ENCODE peak calls at places on chromosomes 1 and 21, in eight cellular contexts. J is upper lobe of right lung, T is heart left ventricle, E is AG09309, Z is RWPE1, K is thyroid gland, W is fibroblast of mammary gland, H is cardiac fibroblast. N is an unnamed sample.
A peak's percentile ranks its signal among the peaks of the same experiment; 100 is the strongest.

GRCh38 chr1:55311057-55311631 is 96.0 kb upstream of the USP24 start:
- DNase-seq in J (no peak), T (no peak), E (no peak), Z (peak; percentile 5), K (no peak), W (peak; percentile 73), H (no peak), N (no peak)

GRCh38 chr21:44392916-44393315 is 39.5 kb downstream of the TRPM2 start:
- DNase-seq in J (no peak), T (no peak), E (no peak), Z (no peak), K (no peak), W (peak; percentile 8), H (peak; percentile 16), N (no peak)

GRCh38 chr1:5856246-5856815 is 135.9 kb downstream of the NPHP4 start:
- DNase-seq in J (no peak), T (no peak), E (no peak), Z (peak; percentile 16), K (no peak), W (no peak), H (peak; percentile 67), N (peak; percentile 16)

GRCh38 chr1:151145158-151146071 is 1.0 kb downstream of the SEMA6C start:
- DNase-seq in J (peak; percentile 67), T (peak; percentile 55), E (no peak), Z (no peak), K (peak; percentile 32), W (peak; percentile 11), H (peak; percentile 14), N (peak; percentile 22)

GRCh38 chr1:31879981-31880608 is 58.1 kb downstream of the PTP4A2 start:
- DNase-seq in J (no peak), T (no peak), E (no peak), Z (no peak), K (no peak), W (no peak), H (no peak), N (no peak)

GRCh38 chr1:184656221-184656620 is 98.4 kb downstream of the EDEM3 start:
- DNase-seq in J (no peak), T (no peak), E (no peak), Z (no peak), K (no peak), W (no peak), H (no peak), N (no peak)

GRCh38 chr1:2300004-2300771 is 72.1 kb downstream of the SKI start:
- DNase-seq in J (no peak), T (no peak), E (no peak), Z (no peak), K (no peak), W (no peak), H (peak; percentile 25), N (no peak)

GRCh38 chr1:14259191-14259757 is 339.2 kb upstream of the KAZN start:
- DNase-seq in J (peak; percentile 74), T (peak; percentile 87), E (no peak), Z (no peak), K (peak; percentile 36), W (peak; percentile 82), H (no peak), N (no peak)

GRCh38 chr1:24632776-24633175 is 10.3 kb upstream of the SRRM1 start:
- DNase-seq in J (no peak), T (no peak), E (no peak), Z (no peak), K (no peak), W (no peak), H (no peak), N (no peak)

GRCh38 chr1:115977481-115978258 is 1.4 kb downstream of the SLC22A15 start:
- DNase-seq in J (peak; percentile 70), T (no peak), E (peak; percentile 97), Z (peak; percentile 74), K (no peak), W (peak; percentile 85), H (peak; percentile 86), N (peak; percentile 97)

GRCh38 chr1:107993920-107994319 is 28.9 kb upstream of the VAV3 start:
- DNase-seq in J (no peak), T (no peak), E (no peak), Z (peak; percentile 42), K (no peak), W (peak; percentile 20), H (no peak), N (peak; percentile 32)

GRCh38 chr21:44349416-44349846 is 4.0 kb upstream of the TRPM2 start:
- DNase-seq in J (peak; percentile 61), T (no peak), E (no peak), Z (no peak), K (no peak), W (no peak), H (no peak), N (no peak)

GRCh38 chr1:40620150-40620549 is 45.3 kb downstream of the RIMS3 start:
- DNase-seq in J (no peak), T (no peak), E (no peak), Z (no peak), K (no peak), W (no peak), H (no peak), N (no peak)

GRCh38 chr21:41897690-41898089 is 18.5 kb upstream of the PRDM15 start:
- DNase-seq in J (no peak), T (no peak), E (no peak), Z (no peak), K (no peak), W (no peak), H (no peak), N (no peak)

GRCh38 chr21:37878946-37879660 is 37.2 kb downstream of the KCNJ6 start:
- DNase-seq in J (no peak), T (no peak), E (no peak), Z (peak; percentile 96), K (no peak), W (peak; percentile 79), H (peak; percentile 94), N (peak; percentile 99)

GRCh38 chr1:93811646-93812045 is 67.4 kb downstream of the DNTTIP2 start:
- DNase-seq in J (no peak), T (no peak), E (peak; percentile 50), Z (no peak), K (no peak), W (peak; percentile 32), H (peak; percentile 68), N (no peak)

GRCh38 chr1:21232044-21232443 is 55.3 kb upstream of the EIF4G3 start:
- DNase-seq in J (no peak), T (no peak), E (peak; percentile 16), Z (peak; percentile 59), K (peak; percentile 45), W (peak; percentile 69), H (peak; percentile 71), N (peak; percentile 67)

GRCh38 chr1:85344256-85344694 is 67.8 kb upstream of the BCL10 start:
- DNase-seq in J (peak; percentile 71), T (peak; percentile 46), E (no peak), Z (peak; percentile 56), K (peak; percentile 56), W (peak; percentile 52), H (peak; percentile 82), N (peak; percentile 40)

GRCh38 chr21:26165331-26165730 is 5.2 kb downstream of the APP start:
- DNase-seq in J (no peak), T (no peak), E (no peak), Z (peak; percentile 37), K (peak; percentile 28), W (no peak), H (no peak), N (peak; percentile 64)

GRCh38 chr1:31787786-31788137 is 23.6 kb upstream of the ADGRB2 start:
- DNase-seq in J (no peak), T (no peak), E (no peak), Z (no peak), K (no peak), W (no peak), H (no peak), N (no peak)

GRCh38 chr21:24023402-24023801 is 1583.9 kb downstream of the MRPL39 start:
- DNase-seq in J (no peak), T (no peak), E (no peak), Z (no peak), K (no peak), W (no peak), H (no peak), N (no peak)

DNA sequence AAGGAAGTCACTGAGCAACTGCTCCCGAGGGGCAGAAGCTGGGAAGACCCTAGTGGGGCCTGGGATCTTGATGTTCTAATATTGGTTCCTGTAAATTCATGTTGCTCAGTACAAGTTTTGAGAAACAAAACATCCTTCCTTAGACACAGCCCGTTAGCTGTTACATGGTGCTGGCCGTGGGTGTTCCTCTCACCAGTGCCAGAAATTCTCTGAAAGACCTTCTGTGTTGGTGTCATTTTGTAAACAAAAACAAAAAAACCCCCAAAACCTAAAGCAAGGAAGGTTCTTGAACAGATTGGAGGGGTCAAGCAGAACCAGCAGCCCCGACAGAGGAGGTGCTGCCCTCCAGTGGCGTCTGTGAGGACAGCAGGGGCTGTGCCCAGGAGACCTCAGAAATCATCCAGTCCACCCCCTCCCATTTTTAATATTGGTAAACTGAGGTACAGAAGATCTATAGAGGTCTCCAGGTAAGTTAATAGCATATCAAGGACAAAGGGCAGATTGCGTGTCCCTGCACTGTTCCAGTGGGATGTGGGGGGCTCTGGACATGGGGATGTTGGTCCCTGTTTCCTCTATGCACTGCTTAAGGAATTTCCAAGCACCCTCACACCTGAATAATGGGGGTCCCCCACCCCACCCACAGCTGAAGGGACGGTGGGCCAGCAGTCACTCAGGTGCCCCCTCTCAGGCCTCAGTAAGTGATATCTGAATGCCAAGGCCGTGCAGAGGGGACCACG is 38.2 kb downstream of the SLC2A7 start:
- DNase-seq in J (peak; percentile 74), T (peak; percentile 52), E (no peak), Z (peak; percentile 61), K (peak; percentile 63), W (peak; percentile 47), H (peak; percentile 65), N (peak; percentile 41)
- TF ChIP-seq CTCF in J (peak; percentile 94), T (peak; percentile 93), E (peak; percentile 92), Z (peak; percentile 94), K (peak; percentile 88), W (peak; percentile 97), H (peak; percentile 91), N (peak; percentile 94)

GRCh38 chr21:46029201-46029924 is 47.8 kb downstream of the COL6A1 start:
- DNase-seq in J (no peak), T (no peak), E (no peak), Z (no peak), K (no peak), W (peak; percentile 29), H (no peak), N (no peak)
- TF ChIP-seq CTCF in J (no peak), T (no peak), E (no peak), Z (no peak), K (no peak), W (no peak), H (no peak), N (no peak)

DNA sequence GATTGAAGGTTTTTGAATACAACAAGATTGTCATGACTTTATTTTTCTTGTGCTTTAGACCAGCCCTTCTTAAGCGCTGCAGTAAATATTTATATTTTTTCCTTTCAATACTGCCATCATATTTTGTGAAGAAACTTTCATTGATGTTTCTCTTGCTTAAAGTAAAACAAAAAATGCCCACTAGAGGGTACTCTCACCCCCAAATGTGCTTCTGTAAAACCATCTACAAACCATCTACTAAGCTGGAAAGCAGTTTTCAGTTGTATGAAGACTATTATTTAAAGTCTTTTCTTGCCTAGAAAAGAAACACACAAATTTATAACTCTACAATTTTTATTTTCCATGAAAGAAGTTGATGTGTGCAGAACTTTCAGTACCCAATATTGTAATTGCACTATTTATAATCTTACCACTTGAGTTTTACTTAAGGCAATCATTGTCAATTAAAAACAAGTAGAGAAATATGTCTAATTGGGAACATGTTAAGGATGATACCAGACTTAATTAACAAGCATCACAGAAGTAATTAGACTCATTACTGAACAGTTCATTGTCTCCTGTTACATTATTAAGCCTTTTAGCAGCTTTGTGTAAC is 10.7 kb downstream of the LEPR start:
- DNase-seq in J (no peak), T (no peak), E (no peak), Z (no peak), K (no peak), W (peak; percentile 65), H (peak; percentile 78), N (peak; percentile 42)
- TF ChIP-seq CTCF in J (peak; percentile 62), T (peak; percentile 37), E (peak; percentile 51), Z (peak; percentile 44), K (peak; percentile 32), W (peak; percentile 59), H (peak; percentile 61), N (peak; percentile 28)

GRCh38 chr1:111834956-111835355 is 79.3 kb downstream of the DDX20 start:
- DNase-seq in J (no peak), T (no peak), E (no peak), Z (no peak), K (no peak), W (no peak), H (no peak), N (no peak)
- TF ChIP-seq CTCF in J (no peak), T (no peak), E (no peak), Z (no peak), K (no peak), W (no peak), H (no peak), N (no peak)